ENCODE peak calls at places on chromosome 20, in six cellular contexts. Z, T, Q, F, C and G are unnamed samples.
A peak's percentile ranks its signal among the peaks of the same experiment; 100 is the strongest.

GRCh38 chr20:37989601-37990001 is 43.7 kb downstream of the TTI1 start:
- DNase-seq in C (peak; percentile 38), Z (peak; percentile 76), F (no peak), T (no peak), Q (no peak), G (no peak)

GRCh38 chr20:21546355-21546754 is 32.5 kb upstream of the NKX2-2 start:
- DNase-seq in F (no peak), T (no peak), Z (no peak), C (no peak), Q (no peak), G (no peak)

GRCh38 chr20:61954276-61955021 is 111.2 kb downstream of the TAF4 start:
- DNase-seq in Q (no peak), C (no peak), T (no peak), F (no peak), Z (no peak), G (no peak)

GRCh38 chr20:18380908-18381529 is 85.8 kb downstream of the DZANK1 start:
- DNase-seq in F (no peak), Q (no peak), T (no peak), C (no peak), Z (peak; percentile 24), G (no peak)

GRCh38 chr20:63498950-63499332 is at the start of gene EEF1A2:
- DNase-seq in Q (peak; percentile 42), F (no peak), T (no peak), C (peak; percentile 57), Z (no peak), G (no peak)

GRCh38 chr20:37972256-37973058 is 60.8 kb downstream of the TTI1 start:
- DNase-seq in C (no peak), Z (no peak), Q (no peak), F (peak; percentile 10), T (no peak), G (no peak)

GRCh38 chr20:21702001-21702400 is 3.5 kb upstream of the PAX1 start:
- DNase-seq in C (no peak), Z (no peak), T (no peak), F (no peak), Q (no peak), G (no peak)

GRCh38 chr20:13105864-13106457 is 97.2 kb downstream of the SPTLC3 start:
- DNase-seq in Q (no peak), T (peak; percentile 78), F (no peak), Z (no peak), C (no peak), G (no peak)

GRCh38 chr20:19628570-19629134 is 129.4 kb upstream of the RIN2 start:
- DNase-seq in C (no peak), Z (peak; percentile 72), F (peak; percentile 88), T (peak; percentile 92), Q (no peak), G (no peak)

GRCh38 chr20:32672982-32673727 is 586 bp downstream of the C20orf203 start:
- DNase-seq in Z (no peak), T (peak; percentile 49), C (no peak), Q (no peak), F (no peak), G (no peak)

GRCh38 chr20:19121916-19122315 is 90.5 kb upstream of the SLC24A3 start:
- DNase-seq in T (no peak), F (no peak), Q (no peak), Z (no peak), C (no peak), G (no peak)

GRCh38 chr20:21513881-21514540 is at the start of gene NKX2-2:
- DNase-seq in Z (no peak), T (no peak), C (no peak), Q (no peak), F (no peak), G (no peak)

GRCh38 chr20:62550087-62550565 is 74.3 kb upstream of the GATA5 start:
- DNase-seq in F (no peak), C (peak; percentile 87), T (no peak), Z (no peak), Q (no peak), G (no peak)

GRCh38 chr20:63183422-63184146 is 32.3 kb downstream of the YTHDF1 start:
- DNase-seq in C (no peak), F (peak; percentile 37), Q (peak; percentile 45), T (peak; percentile 82), Z (peak; percentile 34), G (no peak)

GRCh38 chr20:16415079-16415478 is 158.2 kb downstream of the KIF16B start:
- DNase-seq in Z (no peak), C (no peak), F (no peak), T (no peak), Q (no peak), G (no peak)

GRCh38 chr20:10469599-10469998 is 34.5 kb downstream of the SLX4IP start:
- DNase-seq in T (peak; percentile 84), C (no peak), F (peak; percentile 44), Z (peak; percentile 48), Q (no peak), G (peak; percentile 58)

GRCh38 chr20:21432911-21433310 is 35.6 kb upstream of the NKX2-4 start:
- DNase-seq in T (no peak), C (no peak), F (no peak), Z (no peak), Q (no peak), G (no peak)

GRCh38 chr20:11844691-11845090 is 73.0 kb upstream of the BTBD3 start:
- DNase-seq in C (no peak), T (no peak), F (no peak), Q (no peak), Z (no peak), G (no peak)

GRCh38 chr20:10581823-10582222 is 92.0 kb downstream of the JAG1 start:
- DNase-seq in C (no peak), Q (no peak), T (no peak), F (no peak), Z (no peak), G (no peak)

GRCh38 chr20:15022921-15023320 is 685.5 kb upstream of the FLRT3 start:
- DNase-seq in Z (no peak), F (no peak), T (no peak), Q (no peak), C (no peak), G (no peak)

GRCh38 chr20:59932616-59933295 is 681 bp downstream of the SYCP2 start:
- DNase-seq in Z (no peak), Q (no peak), C (no peak), T (no peak), F (no peak), G (no peak)

GRCh38 chr20:57024849-57025248 is 241.6 kb downstream of the BMP7 start:
- DNase-seq in Q (no peak), F (no peak), Z (no peak), C (no peak), T (no peak), G (no peak)

GRCh38 chr20:10492844-10493243 is 57.7 kb downstream of the SLX4IP start:
- DNase-seq in Q (no peak), F (no peak), Z (no peak), C (no peak), T (no peak), G (no peak)

GRCh38 chr20:38210741-38211140 is 45.7 kb upstream of the TGM2 start:
- DNase-seq in Z (no peak), F (no peak), C (no peak), T (no peak), Q (no peak), G (no peak)

GRCh38 chr20:7708782-7709181 is 231.5 kb downstream of the HAO1 start:
- DNase-seq in Z (no peak), C (no peak), T (no peak), Q (no peak), F (no peak), G (no peak)

GRCh38 chr20:38143238-38143645 is 21.8 kb downstream of the TGM2 start:
- DNase-seq in Q (no peak), T (no peak), Z (no peak), F (peak; percentile 83), C (no peak), G (no peak)

GRCh38 chr20:1569417-1569861 is 11.9 kb upstream of the SIRPD start:
- DNase-seq in C (no peak), Q (no peak), T (no peak), F (no peak), Z (no peak), G (no peak)

GRCh38 chr20:63273635-63274380 is 1.2 kb downstream of the ARFGAP1 start:
- DNase-seq in Q (no peak), T (no peak), F (peak; percentile 22), Z (no peak), C (no peak), G (no peak)

GRCh38 chr20:36932476-36933426 is 18.8 kb downstream of the SAMHD1 start:
- DNase-seq in Q (no peak), C (no peak), T (no peak), Z (no peak), F (no peak), G (no peak)
- H3K27ac ChIP-seq in Q (peak overlapping the region; percentile 21), C (no peak overlapping the region), T (no peak overlapping the region), Z (peak overlapping the region; percentile 14), F (no peak overlapping the region), G (no peak overlapping the region)

DNA sequence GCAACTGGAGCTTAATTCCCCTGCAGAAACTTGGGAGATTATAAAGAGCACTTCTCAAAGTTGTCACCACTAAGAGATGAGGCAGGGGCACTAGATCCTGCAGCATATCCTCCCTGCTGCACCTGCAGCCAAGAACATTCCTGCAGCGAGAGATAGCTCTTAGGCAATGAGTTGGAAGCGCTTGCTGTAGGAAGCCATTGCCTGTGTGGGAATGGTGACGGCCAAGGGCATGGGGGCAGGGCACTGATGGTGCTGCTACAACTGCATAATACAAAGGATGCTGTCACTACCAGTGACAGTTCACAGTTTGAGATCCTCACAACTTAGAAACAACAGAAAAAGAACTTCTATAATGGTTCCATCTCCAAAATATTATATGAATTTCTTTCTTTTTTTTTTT is 89.9 kb downstream of the CDS2 start:
- DNase-seq in F (no peak), C (peak; percentile 66), Z (no peak), T (no peak), Q (no peak), G (no peak)
- H3K27ac ChIP-seq in F (no peak overlapping the region), C (peak overlapping the region; percentile 71), Z (no peak overlapping the region), T (no peak overlapping the region), Q (no peak overlapping the region), G (no peak overlapping the region)

GRCh38 chr20:23138682-23139081 is 52.6 kb upstream of the CD93 start:
- DNase-seq in Z (no peak), F (no peak), T (no peak), C (no peak), Q (no peak), G (no peak)

GRCh38 chr20:23135449-23136447 is 49.6 kb upstream of the CD93 start:
- DNase-seq in C (no peak), T (no peak), Z (no peak), Q (no peak), F (no peak), G (no peak)

GRCh38 chr20:23139524-23139923 is 53.4 kb upstream of the CD93 start:
- DNase-seq in Z (no peak), C (no peak), Q (no peak), F (no peak), T (no peak), G (no peak)

GRCh38 chr20:23136893-23137745 is 51.0 kb upstream of the CD93 start:
- DNase-seq in Q (no peak), T (no peak), C (no peak), Z (no peak), F (no peak), G (no peak)

GRCh38 chr20:23138226-23138625 is 52.1 kb upstream of the CD93 start:
- DNase-seq in C (no peak), Z (no peak), Q (no peak), F (no peak), T (no peak), G (no peak)
- H3K27ac ChIP-seq in C (no peak overlapping the region), Z (no peak overlapping the region), Q (no peak overlapping the region), F (no peak overlapping the region), T (no peak overlapping the region), G (no peak overlapping the region)

DNA sequence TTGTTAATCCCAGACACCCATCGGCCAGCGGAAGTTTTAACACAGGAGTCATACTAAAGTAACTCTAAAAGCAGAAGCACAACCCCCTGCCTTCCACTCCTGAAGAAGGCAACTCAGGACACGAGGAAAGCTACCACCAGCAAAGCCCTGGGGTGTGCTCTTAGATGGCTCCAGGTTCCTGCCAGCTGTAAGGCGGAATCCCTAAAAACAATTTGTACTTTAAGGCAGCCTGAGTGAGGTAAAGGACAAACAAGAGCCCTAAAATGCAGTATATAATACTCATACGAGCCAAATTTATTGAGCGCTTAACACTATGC is 8.7 kb downstream of the NDRG3 start:
- DNase-seq in Q (no peak), F (no peak), T (no peak), C (no peak), Z (no peak), G (no peak)
- H3K27ac ChIP-seq in Q (no peak overlapping the region), F (no peak overlapping the region), T (no peak overlapping the region), C (peak overlapping the region; percentile 7), Z (no peak overlapping the region), G (no peak overlapping the region)